ENCODE peak calls at places on chromosomes 5 and 9, in six cellular contexts. L is lower lobe of right lung, M is foreskin keratinocyte, T is Panc1, J is left lung, N is psoas muscle. R is an unnamed sample.

GRCh38 chr5:108728566-108729305 is 19.0 kb upstream of the FER start:
- ATAC-seq in L (peak; percentile 69), M (peak; percentile 23), T (peak; percentile 49), J (peak; percentile 46), N (peak; percentile 36), R (no peak)

GRCh38 chr9:132800038-132800648 is 77.9 kb downstream of the AK8 start:
- ATAC-seq in L (peak; percentile 89), M (peak; percentile 73), T (peak; percentile 88), J (peak; percentile 93), N (peak; percentile 80), R (peak; percentile 57)

GRCh38 chr5:122500245-122501086 is 188.4 kb downstream of the SNCAIP start:
- ATAC-seq in L (peak; percentile 47), M (peak; percentile 47), T (peak; percentile 85), J (peak; percentile 84), N (peak; percentile 36), R (peak; percentile 78)

GRCh38 chr9:33185858-33186257 is 18.7 kb upstream of the B4GALT1 start:
- ATAC-seq in L (peak; percentile 6), M (peak; percentile 47), T (no peak), J (peak; percentile 13), N (no peak), R (no peak)

GRCh38 chr9:31870276-31870675 is 514.2 kb upstream of the ACO1 start:
- ATAC-seq in L (no peak), M (no peak), T (no peak), J (no peak), N (no peak), R (no peak)

GRCh38 chr9:93669116-93669957 is 93.0 kb downstream of the PHF2 start:
- ATAC-seq in L (peak; percentile 7), M (no peak), T (peak; percentile 48), J (no peak), N (no peak), R (no peak)

GRCh38 chr5:122077451-122078115 is 476 bp downstream of the LOX start:
- ATAC-seq in L (peak; percentile 58), M (peak; percentile 54), T (peak; percentile 77), J (peak; percentile 48), N (peak; percentile 51), R (peak; percentile 30)

GRCh38 chr5:44538831-44539539 is 149.8 kb upstream of the FGF10 start:
- ATAC-seq in L (no peak), M (no peak), T (no peak), J (peak; percentile 29), N (peak; percentile 82), R (peak; percentile 82)

GRCh38 chr5:21701317-21701716 is 1151.8 kb downstream of the CDH12 start:
- ATAC-seq in L (no peak), M (peak; percentile 19), T (no peak), J (no peak), N (no peak), R (no peak)

GRCh38 chr5:44387391-44387790 is 1.8 kb downstream of the FGF10 start:
- ATAC-seq in L (no peak), M (no peak), T (no peak), J (no peak), N (no peak), R (no peak)

GRCh38 chr5:52956014-52956413 is 33.1 kb upstream of the ITGA2 start:
- ATAC-seq in L (no peak), M (no peak), T (no peak), J (no peak), N (no peak), R (no peak)

GRCh38 chr5:36878421-36879088 is 2.0 kb downstream of the NIPBL start:
- ATAC-seq in L (no peak), M (no peak), T (peak; percentile 17), J (peak; percentile 1), N (no peak), R (no peak)

GRCh38 chr5:14364576-14365472 is 216.8 kb upstream of the OTULINL start:
- ATAC-seq in L (peak; percentile 25), M (peak; percentile 81), T (peak; percentile 39), J (peak; percentile 55), N (no peak), R (no peak)

GRCh38 chr5:95817430-95817829 is 5.1 kb downstream of the GLRX start:
- ATAC-seq in L (peak; percentile 34), M (peak; percentile 55), T (no peak), J (peak; percentile 34), N (peak; percentile 81), R (no peak)

GRCh38 chr5:135208555-135209494 is 174.8 kb upstream of the PITX1 start:
- ATAC-seq in L (no peak), M (peak; percentile 89), T (peak; percentile 74), J (peak; percentile 73), N (peak; percentile 76), R (peak; percentile 60)

GRCh38 chr9:85715587-85715986 is 26.2 kb downstream of the AGTPBP1 start:
- ATAC-seq in L (peak; percentile 84), M (no peak), T (no peak), J (peak; percentile 59), N (no peak), R (no peak)

GRCh38 chr5:147669113-147669869 is 113.2 kb downstream of the JAKMIP2 start:
- ATAC-seq in L (no peak), M (no peak), T (no peak), J (no peak), N (no peak), R (no peak)

GRCh38 chr5:39489263-39489662 is 64.5 kb upstream of the DAB2 start:
- ATAC-seq in L (no peak), M (no peak), T (no peak), J (no peak), N (no peak), R (no peak)

DNA sequence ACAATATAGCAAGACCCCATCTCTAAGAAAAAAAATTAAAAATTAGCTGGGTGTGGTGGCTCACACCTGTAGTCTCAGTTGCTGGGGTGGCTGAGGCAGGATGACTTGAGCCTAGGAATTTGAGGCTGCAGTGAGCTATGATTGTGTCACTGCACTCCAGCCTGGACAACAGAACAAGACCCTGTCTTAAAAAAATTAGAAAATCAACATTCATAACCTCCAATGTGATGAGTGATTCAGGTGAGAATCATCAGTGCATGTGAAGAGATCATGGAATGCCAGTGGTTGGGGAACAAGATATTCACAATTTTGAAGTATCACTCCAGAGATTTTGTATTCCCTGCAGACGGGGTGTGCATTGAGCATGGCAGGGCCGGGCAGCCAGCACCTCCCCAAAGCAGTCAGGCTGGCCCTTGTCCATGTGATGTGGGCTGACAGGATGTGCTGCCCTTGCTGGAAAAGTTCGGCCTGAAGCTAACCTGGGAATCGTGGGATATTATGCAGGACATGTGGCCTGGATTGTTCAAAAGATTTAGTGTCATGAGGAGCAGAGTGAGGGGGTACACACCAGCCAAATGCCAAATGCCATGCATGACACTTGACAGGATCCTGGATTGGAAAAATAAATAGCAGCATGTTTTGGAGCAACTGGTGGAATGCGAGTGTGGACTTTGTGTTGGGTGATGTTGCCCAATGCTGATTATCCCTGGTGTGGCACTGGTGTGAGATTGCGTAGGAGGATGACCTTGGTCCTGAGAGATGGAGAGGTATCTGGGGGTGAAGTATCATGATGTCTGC is 189.0 kb downstream of the RGS3 start:
- ATAC-seq in L (no peak), M (peak; percentile 27), T (no peak), J (no peak), N (no peak), R (no peak)
- H3K4me1 ChIP-seq in L (peaks cover 32% of the 10 kb centered on the region), M (no peaks in the 10 kb centered on the region), T (no peaks in the 10 kb centered on the region), J (peaks cover 34% of the 10 kb centered on the region), N (peaks cover 16% of the 10 kb centered on the region), R (peaks cover 38% of the 10 kb centered on the region)

GRCh38 chr9:124280176-124280691 is 22.5 kb downstream of the NEK6 start:
- ATAC-seq in L (peak; percentile 50), M (peak; percentile 61), T (peak; percentile 11), J (peak; percentile 66), N (peak; percentile 13), R (peak; percentile 64)

GRCh38 chr9:124283232-124283814 is 25.6 kb downstream of the NEK6 start:
- ATAC-seq in L (no peak), M (no peak), T (no peak), J (no peak), N (no peak), R (no peak)

GRCh38 chr9:124279531-124280175 is 21.9 kb downstream of the NEK6 start:
- ATAC-seq in L (no peak), M (peak; percentile 61), T (no peak), J (no peak), N (no peak), R (peak; percentile 1)

GRCh38 chr9:124282442-124283231 is 24.9 kb downstream of the NEK6 start:
- ATAC-seq in L (peak; percentile 43), M (no peak), T (peak; percentile 9), J (peak; percentile 5), N (no peak), R (peak; percentile 34)

DNA sequence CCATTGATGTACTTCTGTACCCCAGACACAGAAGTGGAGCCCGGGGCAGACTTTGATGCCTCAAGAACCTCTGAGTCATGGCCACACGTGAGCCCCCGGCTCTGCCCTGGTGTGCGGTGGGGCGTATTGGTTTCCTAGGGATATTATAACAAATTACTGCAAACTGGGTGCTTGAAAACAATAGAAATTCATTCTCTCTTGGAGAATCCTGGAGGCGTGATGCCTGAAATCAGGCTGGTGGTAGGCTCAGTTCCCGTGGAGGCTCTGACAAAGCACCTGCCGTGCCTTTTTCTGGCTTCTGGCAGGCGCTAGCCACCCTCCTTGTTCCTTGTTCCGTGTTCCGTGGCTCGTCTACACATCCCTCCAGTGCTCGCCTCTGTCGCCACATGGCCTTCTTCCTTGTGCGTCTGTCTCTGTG is 24.2 kb downstream of the NEK6 start:
- ATAC-seq in L (peak; percentile 6), M (peak; percentile 38), T (no peak), J (no peak), N (no peak), R (no peak)
- H3K4me1 ChIP-seq in L (peaks cover 99% of the 10 kb centered on the region), M (peaks cover 7% of the 10 kb centered on the region), T (peaks cover 82% of the 10 kb centered on the region), J (peaks cover 100% of the 10 kb centered on the region), N (peaks cover 35% of the 10 kb centered on the region), R (peaks cover 97% of the 10 kb centered on the region)

DNA sequence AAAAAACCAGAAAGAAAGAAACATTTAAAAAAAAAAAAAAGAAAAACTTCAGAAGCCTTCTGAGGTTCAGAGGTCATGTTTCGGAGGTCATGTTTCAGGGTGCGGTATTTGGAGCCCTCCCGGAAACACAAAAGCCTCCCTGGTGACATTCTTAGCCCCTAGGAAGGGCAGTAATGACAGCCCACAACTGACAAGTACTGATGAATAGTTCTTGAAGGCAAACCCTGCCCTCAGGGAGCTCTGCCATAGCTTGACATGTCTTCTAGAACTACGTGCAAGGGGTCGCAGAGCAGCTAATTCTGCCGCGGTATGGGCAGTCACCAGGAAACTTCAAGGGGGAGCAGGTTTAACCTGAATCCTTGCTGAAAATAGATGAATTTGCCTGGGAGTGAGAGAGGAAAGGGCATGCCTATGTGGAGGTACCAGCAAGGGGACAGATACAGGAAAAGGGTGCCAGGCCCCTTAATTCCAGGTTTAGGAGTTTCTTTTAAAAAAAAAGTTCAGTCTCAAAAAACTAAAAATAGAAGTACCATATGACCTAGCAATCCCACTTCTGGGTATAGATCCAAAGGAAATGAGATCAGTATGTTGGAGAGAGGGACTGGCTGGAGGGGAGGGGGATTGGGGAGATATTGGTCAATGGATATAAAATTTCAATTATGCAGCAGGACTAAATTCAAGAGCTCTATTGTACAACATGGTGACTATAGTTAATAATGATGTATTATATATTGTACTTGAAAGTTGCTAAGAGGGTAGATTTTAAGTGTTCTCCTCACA is 98.4 kb downstream of the C9orf152 start:
- ATAC-seq in L (no peak), M (no peak), T (no peak), J (no peak), N (no peak), R (no peak)
- H3K4me1 ChIP-seq in L (peaks cover 36% of the 10 kb centered on the region), M (no peaks in the 10 kb centered on the region), T (no peaks in the 10 kb centered on the region), J (peaks cover 32% of the 10 kb centered on the region), N (no peaks in the 10 kb centered on the region), R (peaks cover 23% of the 10 kb centered on the region)

DNA sequence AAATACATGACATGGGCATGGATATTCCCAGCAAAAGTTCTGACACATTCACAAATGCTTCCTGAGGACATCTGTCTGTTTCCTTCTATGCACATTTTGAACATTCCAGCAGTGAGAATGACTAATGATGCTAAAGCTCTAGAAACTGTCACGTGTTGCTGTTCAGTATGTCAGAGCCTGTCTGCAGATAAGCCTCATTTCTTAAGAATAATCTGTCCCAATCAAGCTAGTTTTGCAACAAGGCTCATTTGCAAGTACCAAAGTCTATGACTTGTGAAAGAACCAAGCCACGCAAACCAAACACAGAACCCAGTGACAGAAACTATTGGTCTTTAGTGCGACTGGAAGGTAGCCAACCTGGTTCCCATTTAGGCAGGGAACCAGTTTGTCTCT is 178.5 kb downstream of the C9orf152 start:
- ATAC-seq in L (peak; percentile 79), M (peak; percentile 84), T (no peak), J (peak; percentile 74), N (no peak), R (peak; percentile 79)
- H3K4me1 ChIP-seq in L (peaks cover 19% of the 10 kb centered on the region), M (peaks cover 47% of the 10 kb centered on the region), T (no peaks in the 10 kb centered on the region), J (peaks cover 31% of the 10 kb centered on the region), N (peaks cover 17% of the 10 kb centered on the region), R (no peaks in the 10 kb centered on the region)

R was measured in gastroesophageal sphincter.